ENCODE peak calls at places on chromosomes 1 and 21, in four cellular contexts. One of them, this sample, is unnamed.
A peak's percentile ranks its signal among the peaks of the same experiment; 100 is the strongest.

GRCh38 chr21:37430184-37430821 is 63.7 kb downstream of the DYRK1A start:
- DNase-seq in astrocyte: no peak
- DNase-seq in stomach: no peak
- DNase-seq in A549: no peak
- DNase-seq in this sample: peak; percentile 12

GRCh38 chr1:177287237-177287636 is 116.5 kb downstream of the BRINP2 start:
- DNase-seq in astrocyte: no peak
- DNase-seq in stomach: no peak
- DNase-seq in A549: no peak
- DNase-seq in this sample: no peak

GRCh38 chr1:65691152-65691900 is 101.4 kb upstream of the PDE4B start:
- DNase-seq in A549: no peak
- DNase-seq in astrocyte: no peak
- DNase-seq in stomach: no peak
- DNase-seq in this sample: no peak

GRCh38 chr1:201656670-201657032 is 117.7 kb downstream of the NAV1 start:
- DNase-seq in astrocyte: no peak
- DNase-seq in A549: no peak
- DNase-seq in stomach: no peak
- DNase-seq in this sample: no peak

GRCh38 chr1:202811296-202812175 is 782 bp downstream of the PCAT6 start:
- DNase-seq in astrocyte: no peak
- DNase-seq in A549: no peak
- DNase-seq in stomach: no peak
- DNase-seq in this sample: no peak

GRCh38 chr1:204507317-204508105 is 8.7 kb upstream of the MDM4 start:
- DNase-seq in astrocyte: peak; percentile 42
- DNase-seq in A549: peak; percentile 44
- DNase-seq in stomach: no peak
- DNase-seq in this sample: peak; percentile 28

GRCh38 chr1:16315437-16315836 is 36.8 kb downstream of the FBXO42 start:
- DNase-seq in stomach: no peak
- DNase-seq in astrocyte: no peak
- DNase-seq in A549: no peak
- DNase-seq in this sample: no peak

GRCh38 chr1:230057681-230058565 is 9.1 kb upstream of the GALNT2 start:
- DNase-seq in astrocyte: no peak
- DNase-seq in A549: no peak
- DNase-seq in stomach: no peak
- DNase-seq in this sample: no peak

GRCh38 chr21:15848632-15849031 is 118.8 kb downstream of the USP25 start:
- DNase-seq in stomach: no peak
- DNase-seq in astrocyte: peak; percentile 72
- DNase-seq in A549: peak; percentile 7
- DNase-seq in this sample: peak; percentile 65

GRCh38 chr1:207884276-207885029 is 26.5 kb downstream of the CD34 start:
- DNase-seq in A549: no peak
- DNase-seq in astrocyte: no peak
- DNase-seq in stomach: peak; percentile 20
- DNase-seq in this sample: no peak

GRCh38 chr1:205939690-205940330 is 3.4 kb downstream of the SLC26A9 start:
- DNase-seq in A549: peak; percentile 82
- DNase-seq in stomach: peak; percentile 68
- DNase-seq in astrocyte: no peak
- DNase-seq in this sample: peak; percentile 84

GRCh38 chr1:66316464-66317155 is 217.3 kb upstream of the SGIP1 start:
- DNase-seq in A549: no peak
- DNase-seq in stomach: no peak
- DNase-seq in astrocyte: no peak
- DNase-seq in this sample: no peak

GRCh38 chr1:78171736-78172590 is 126.2 kb downstream of the GIPC2 start:
- DNase-seq in A549: no peak
- DNase-seq in stomach: no peak
- DNase-seq in astrocyte: peak; percentile 85
- DNase-seq in this sample: peak; percentile 64

GRCh38 chr1:98981917-98982513 is 22.6 kb downstream of the PLPPR5 start:
- DNase-seq in stomach: no peak
- DNase-seq in A549: no peak
- DNase-seq in astrocyte: peak; percentile 30
- DNase-seq in this sample: peak; percentile 55

GRCh38 chr1:14954210-14954609 is 199.3 kb upstream of the TMEM51 start:
- DNase-seq in stomach: no peak
- DNase-seq in astrocyte: no peak
- DNase-seq in A549: no peak
- DNase-seq in this sample: peak; percentile 13

GRCh38 chr21:34820051-34820450 is 151.3 kb downstream of the CLIC6 start:
- DNase-seq in stomach: no peak
- DNase-seq in A549: no peak
- DNase-seq in astrocyte: no peak
- DNase-seq in this sample: no peak

GRCh38 chr1:92599184-92599583 is 112.5 kb upstream of the GFI1 start:
- DNase-seq in astrocyte: peak; percentile 13
- DNase-seq in A549: peak; percentile 2
- DNase-seq in stomach: no peak
- DNase-seq in this sample: peak; percentile 23

GRCh38 chr1:92329356-92330129 is 30.7 kb downstream of the RPAP2 start:
- DNase-seq in A549: no peak
- DNase-seq in astrocyte: peak; percentile 88
- DNase-seq in stomach: no peak
- DNase-seq in this sample: peak; percentile 13

GRCh38 chr1:111444031-111444430 is 5.0 kb downstream of the WDR77 start:
- DNase-seq in stomach: no peak
- DNase-seq in A549: no peak
- DNase-seq in astrocyte: no peak
- DNase-seq in this sample: no peak

GRCh38 chr1:180360333-180361075 is 130.4 kb downstream of the LHX4 start:
- DNase-seq in astrocyte: peak; percentile 61
- DNase-seq in A549: no peak
- DNase-seq in stomach: no peak
- DNase-seq in this sample: peak; percentile 48

GRCh38 chr1:213989071-213989739 is 1.4 kb downstream of the PROX1 start:
- DNase-seq in stomach: no peak
- DNase-seq in astrocyte: no peak
- DNase-seq in A549: no peak
- DNase-seq in this sample: no peak

GRCh38 chr1:62593825-62594394 is 3.4 kb upstream of the ANGPTL3 start:
- DNase-seq in astrocyte: no peak
- DNase-seq in A549: no peak
- DNase-seq in stomach: no peak
- DNase-seq in this sample: no peak

GRCh38 chr1:185720633-185721272 is 13.4 kb upstream of the HMCN1 start:
- DNase-seq in stomach: no peak
- DNase-seq in A549: no peak
- DNase-seq in astrocyte: peak; percentile 76
- DNase-seq in this sample: no peak

GRCh38 chr1:52955129-52955970 is 28.3 kb downstream of the SCP2 start:
- DNase-seq in stomach: no peak
- DNase-seq in astrocyte: peak; percentile 92
- DNase-seq in A549: peak; percentile 3
- DNase-seq in this sample: no peak

GRCh38 chr1:35319988-35320713 is 51.6 kb downstream of the ZMYM4 start:
- DNase-seq in A549: no peak
- DNase-seq in stomach: peak; percentile 86
- DNase-seq in astrocyte: peak; percentile 74
- DNase-seq in this sample: no peak

GRCh38 chr21:8989261-8989882 is 1532.0 kb upstream of the TPTE start:
- DNase-seq in astrocyte: peak; percentile 49
- DNase-seq in A549: no peak
- DNase-seq in stomach: no peak
- DNase-seq in this sample: no peak

GRCh38 chr1:89133747-89134146 is 7.8 kb upstream of the GBP2 start:
- DNase-seq in astrocyte: no peak
- DNase-seq in stomach: no peak
- DNase-seq in A549: no peak
- DNase-seq in this sample: no peak

GRCh38 chr1:202575906-202576653 is 134.2 kb downstream of the SYT2 start:
- DNase-seq in stomach: no peak
- DNase-seq in A549: no peak
- DNase-seq in astrocyte: peak; percentile 39
- DNase-seq in this sample: no peak

GRCh38 chr21:41627428-41627827 is 119.5 kb upstream of the TMPRSS2 start:
- DNase-seq in astrocyte: no peak
- DNase-seq in stomach: no peak
- DNase-seq in A549: no peak
- DNase-seq in this sample: no peak

GRCh38 chr1:6267686-6268281 is 6.9 kb upstream of the GPR153 start:
- DNase-seq in A549: no peak
- DNase-seq in stomach: no peak
- DNase-seq in astrocyte: peak; percentile 47
- DNase-seq in this sample: peak; percentile 64

GRCh38 chr1:76110662-76111061 is 36.1 kb downstream of the ST6GALNAC3 start:
- DNase-seq in stomach: no peak
- DNase-seq in A549: no peak
- DNase-seq in astrocyte: peak; percentile 45
- DNase-seq in this sample: no peak

GRCh38 chr1:167344605-167345385 is 124.1 kb downstream of the POU2F1 start:
- DNase-seq in A549: no peak
- DNase-seq in stomach: no peak
- DNase-seq in astrocyte: peak; percentile 37
- DNase-seq in this sample: no peak

GRCh38 chr1:36279110-36279788 is 26.9 kb upstream of the SH3D21 start:
- DNase-seq in astrocyte: peak; percentile 68
- DNase-seq in stomach: no peak
- DNase-seq in A549: no peak
- DNase-seq in this sample: no peak

GRCh38 chr1:206128192-206128591 is 11.0 kb upstream of the AVPR1B start:
- DNase-seq in A549: no peak
- DNase-seq in astrocyte: no peak
- DNase-seq in stomach: no peak
- DNase-seq in this sample: peak; percentile 61

GRCh38 chr21:42991992-42992740 is 17.8 kb downstream of the PKNOX1 start:
- DNase-seq in stomach: no peak
- DNase-seq in A549: no peak
- DNase-seq in astrocyte: peak; percentile 89
- DNase-seq in this sample: peak; percentile 54

GRCh38 chr1:153342178-153342577 is 6.5 kb downstream of the PGLYRP4 start:
- DNase-seq in stomach: no peak
- DNase-seq in A549: no peak
- DNase-seq in astrocyte: no peak
- DNase-seq in this sample: no peak
- H3K27ac ChIP-seq in stomach: no peak overlapping the region
- H3K27ac ChIP-seq in A549: no peak overlapping the region
- H3K27ac ChIP-seq in astrocyte: no peak overlapping the region
- H3K27ac ChIP-seq in this sample: no peak overlapping the region

GRCh38 chr1:61098906-61099437 is 16.6 kb downstream of the NFIA start:
- DNase-seq in astrocyte: no peak
- DNase-seq in A549: no peak
- DNase-seq in stomach: no peak
- DNase-seq in this sample: no peak

GRCh38 chr1:61100578-61100977 is 18.2 kb downstream of the NFIA start:
- DNase-seq in stomach: no peak
- DNase-seq in astrocyte: no peak
- DNase-seq in A549: no peak
- DNase-seq in this sample: no peak

GRCh38 chr1:61095127-61095812 is 12.9 kb downstream of the NFIA start:
- DNase-seq in A549: no peak
- DNase-seq in astrocyte: no peak
- DNase-seq in stomach: no peak
- DNase-seq in this sample: no peak

GRCh38 chr1:61097326-61097725 is 15.0 kb downstream of the NFIA start:
- DNase-seq in astrocyte: peak; percentile 57
- DNase-seq in stomach: no peak
- DNase-seq in A549: no peak
- DNase-seq in this sample: peak; percentile 75

GRCh38 chr1:61098333-61098732 is 16.0 kb downstream of the NFIA start:
- DNase-seq in astrocyte: no peak
- DNase-seq in A549: no peak
- DNase-seq in stomach: no peak
- DNase-seq in this sample: no peak
- TF ChIP-seq CTCF in astrocyte: no peak
- TF ChIP-seq CTCF in A549: no peak
- TF ChIP-seq CTCF in stomach: no peak
- TF ChIP-seq CTCF in this sample: no peak

GRCh38 chr1:94973271-94973922 is 46.5 kb upstream of the CNN3 start:
- DNase-seq in A549: no peak
- DNase-seq in astrocyte: peak; percentile 65
- DNase-seq in stomach: no peak
- DNase-seq in this sample: no peak

GRCh38 chr1:94974224-94974623 is 47.3 kb upstream of the CNN3 start:
- DNase-seq in A549: no peak
- DNase-seq in stomach: no peak
- DNase-seq in astrocyte: peak; percentile 89
- DNase-seq in this sample: no peak

GRCh38 chr1:94969137-94969536 is 42.2 kb upstream of the CNN3 start:
- DNase-seq in astrocyte: no peak
- DNase-seq in stomach: no peak
- DNase-seq in A549: no peak
- DNase-seq in this sample: no peak

GRCh38 chr1:94970783-94971182 is 43.9 kb upstream of the CNN3 start:
- DNase-seq in A549: no peak
- DNase-seq in stomach: no peak
- DNase-seq in astrocyte: no peak
- DNase-seq in this sample: no peak

DNA sequence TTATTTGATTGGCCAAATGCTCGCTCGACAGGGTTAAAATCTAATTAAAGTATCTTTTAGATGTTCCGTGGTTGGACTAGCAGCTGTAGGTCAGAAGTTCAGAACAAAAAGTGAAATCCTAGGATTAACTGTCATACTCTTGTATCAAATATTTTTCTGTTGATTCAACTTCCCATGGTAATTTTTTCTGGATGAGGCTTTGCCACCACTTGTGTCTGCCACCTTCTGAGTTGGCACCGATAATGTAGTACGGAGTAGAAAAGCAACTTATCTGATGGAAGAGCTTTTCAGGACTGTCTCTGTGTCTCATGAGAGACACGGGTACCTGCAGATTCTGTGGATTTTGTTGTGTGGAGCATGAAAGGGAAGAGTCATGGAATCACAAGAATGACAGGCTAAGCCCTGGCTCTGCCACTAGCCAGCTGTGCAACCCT is 44.6 kb upstream of the CNN3 start:
- DNase-seq in A549: no peak
- DNase-seq in stomach: no peak
- DNase-seq in astrocyte: peak; percentile 68
- DNase-seq in this sample: peak; percentile 68
- H3K27ac ChIP-seq in A549: peak overlapping the region; percentile 60
- H3K27ac ChIP-seq in stomach: peak overlapping the region; percentile 38
- H3K27ac ChIP-seq in astrocyte: peak overlapping the region; percentile 33
- H3K27ac ChIP-seq in this sample: peak overlapping the region; percentile 59

GRCh38 chr1:48776400-48777218 is at the start of gene BEND5:
- DNase-seq in A549: no peak
- DNase-seq in stomach: peak; percentile 48
- DNase-seq in astrocyte: peak; percentile 39
- DNase-seq in this sample: no peak
- TF ChIP-seq CTCF in A549: no peak
- TF ChIP-seq CTCF in stomach: no peak
- TF ChIP-seq CTCF in astrocyte: no peak
- TF ChIP-seq CTCF in this sample: no peak